ENCODE peak calls at places on chromosomes 6 and 20, in six cellular contexts. C is colonic mucosa, Z is fibroblast of lung, N is neural progenitor cell, A is keratinocyte, R is H1. Y is an unnamed sample. For H3K36me3, the result is how much of the 10 kb centered on the place peaks cover.

GRCh38 chr6:251920-252319 is 40.4 kb upstream of the DUSP22 start:
- DNase-seq in C (no peak), Z (no peak), N (no peak), A (no peak), R (no peak), Y (peak)

GRCh38 chr6:30814137-30815084 is 69.9 kb upstream of the DDR1 start:
- DNase-seq in C (no peak), A (no peak), Z (peak), N (no peak), R (no peak), Y (peak)

GRCh38 chr6:41306187-41306854 is 19.8 kb upstream of the TREM1 start:
- DNase-seq in A (no peak), N (peak), Z (peak), C (peak), R (no peak), Y (peak)

GRCh38 chr6:31588871-31589650 is 3.0 kb downstream of the LST1 start:
- DNase-seq in Z (no peak), N (no peak), C (no peak), R (no peak), A (no peak), Y (no peak)

GRCh38 chr6:45741437-45742166 is 274.1 kb downstream of the CLIC5 start:
- DNase-seq in N (no peak), A (no peak), R (no peak), C (no peak), Z (peak), Y (no peak)

GRCh38 chr20:48651271-48651670 is 176.5 kb downstream of the PREX1 start:
- DNase-seq in Z (no peak), R (no peak), N (no peak), C (no peak), A (no peak), Y (no peak)

GRCh38 chr6:19999319-20000191 is 162.4 kb downstream of the ID4 start:
- DNase-seq in R (no peak), N (no peak), A (peak), Z (no peak), C (no peak), Y (peak)

GRCh38 chr6:134826889-134827737 is 122.8 kb downstream of the ALDH8A1 start:
- DNase-seq in A (peak), Z (peak), C (no peak), N (no peak), R (no peak), Y (peak)

GRCh38 chr20:56788671-56789610 is 159.8 kb downstream of the TFAP2C start:
- DNase-seq in C (no peak), Z (no peak), N (no peak), R (no peak), A (no peak), Y (peak)

GRCh38 chr6:25022140-25022553 is 86.4 kb upstream of the RIPOR2 start:
- DNase-seq in A (no peak), R (no peak), C (no peak), Z (peak), N (no peak), Y (peak)

GRCh38 chr6:78605909-78606446 is 261.4 kb upstream of the IRAK1BP1 start:
- DNase-seq in C (no peak), A (no peak), R (no peak), Z (peak), N (no peak), Y (peak)

GRCh38 chr20:17990278-17990972 is 21.6 kb downstream of the MGME1 start:
- DNase-seq in Z (peak), R (no peak), N (no peak), A (no peak), C (no peak), Y (no peak)

GRCh38 chr6:53795702-53796450 is 1.1 kb downstream of the LRRC1 start:
- DNase-seq in N (peak), R (peak), Z (no peak), C (peak), A (no peak), Y (peak)

GRCh38 chr6:43221046-43221773 is 8.1 kb downstream of the DNPH1 start:
- DNase-seq in R (no peak), Z (no peak), C (no peak), N (no peak), A (peak), Y (peak)

GRCh38 chr20:23192469-23192868 is 106.3 kb upstream of the CD93 start:
- DNase-seq in N (no peak), Z (no peak), C (no peak), R (no peak), A (no peak), Y (no peak)

GRCh38 chr6:107811591-107812218 is 12.4 kb downstream of the SCML4 start:
- DNase-seq in A (peak), C (no peak), R (no peak), N (no peak), Z (no peak), Y (peak)

GRCh38 chr6:52384145-52384766 is 22.3 kb downstream of the PAQR8 start:
- DNase-seq in Z (no peak), A (no peak), C (no peak), N (no peak), R (no peak), Y (no peak)

GRCh38 chr6:75493400-75494064 is at the start of gene FILIP1:
- DNase-seq in N (peak), A (no peak), Z (peak), R (no peak), C (no peak), Y (no peak)

GRCh38 chr6:65113581-65113980 is 593.4 kb downstream of the EYS start:
- DNase-seq in R (no peak), Z (peak), N (no peak), A (no peak), C (no peak), Y (no peak)

GRCh38 chr6:106102034-106102433 is 15.9 kb downstream of the PRDM1 start:
- DNase-seq in R (no peak), N (no peak), A (no peak), C (no peak), Z (no peak), Y (no peak)
- H3K9ac ChIP-seq in R (no peak), N (no peak), A (no peak), C (no peak), Z (no peak), Y (no peak)

GRCh38 chr6:100512203-100512862 is 47.6 kb upstream of the SIM1 start:
- DNase-seq in R (no peak), C (no peak), N (no peak), Z (peak), A (no peak), Y (peak)
- H3K36me3 ChIP-seq in R (under half), C (under half), N (under half), Z (under half), A (under half), Y (under half)

GRCh38 chr20:10524643-10525042 is 89.5 kb downstream of the SLX4IP start:
- DNase-seq in R (no peak), N (no peak), A (peak), C (no peak), Z (no peak), Y (peak)
- H3K9ac ChIP-seq in R (no peak), N (no peak), A (no peak), C (no peak), Z (no peak), Y (no peak)

DNA sequence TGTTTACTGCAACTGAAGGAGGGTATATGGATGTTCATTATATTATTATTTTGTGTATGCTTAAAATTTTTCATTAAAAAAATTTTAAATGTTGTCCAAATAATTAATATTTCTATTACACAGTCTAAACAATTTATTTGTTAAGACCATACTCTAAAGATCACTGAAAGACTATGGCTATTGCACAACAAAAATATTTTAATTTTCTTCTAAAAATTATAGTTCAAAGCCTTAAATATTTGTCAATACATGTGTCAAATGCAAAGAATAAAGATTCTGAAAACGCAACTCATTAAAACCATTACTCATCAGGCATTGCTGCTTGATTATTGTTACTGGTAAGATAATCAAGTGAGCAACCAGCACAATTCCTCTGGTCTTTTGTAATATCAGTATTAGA is 2.2 kb downstream of the MMS22L start:
- DNase-seq in N (no peak), R (no peak), Z (no peak), C (no peak), A (no peak), Y (no peak)
- H3K36me3 ChIP-seq in N (under half), R (under half), Z (under half), C (under half), A (under half), Y (under half)

GRCh38 chr20:35523298-35523888 is 6.1 kb downstream of the C20orf173 start:
- DNase-seq in A (no peak), N (peak), R (peak), Z (no peak), C (no peak), Y (peak)
- H3K9ac ChIP-seq in A (no peak), N (no peak), R (no peak), Z (no peak), C (no peak), Y (no peak)

DNA sequence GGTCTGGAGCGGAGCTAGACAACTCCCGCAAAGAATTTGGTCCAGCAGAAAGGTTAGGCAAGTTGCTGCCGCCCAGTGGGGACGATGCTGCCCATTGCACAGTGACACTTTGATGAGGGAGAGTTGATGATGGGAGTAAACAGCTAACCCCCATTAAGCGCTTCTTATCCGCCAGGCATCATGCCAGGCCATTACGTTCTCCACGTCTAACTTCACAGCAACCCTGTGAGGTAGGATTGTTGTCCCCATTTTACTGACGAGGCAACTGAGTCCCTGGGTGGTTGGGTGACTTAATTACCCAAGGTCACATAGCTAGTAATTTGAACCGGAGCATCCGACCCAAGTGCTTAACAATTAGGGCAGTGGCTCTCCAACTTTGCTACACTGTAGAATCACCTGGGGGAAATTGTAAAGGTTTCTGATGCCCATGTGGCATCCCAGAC is 731 bp downstream of the RALGAPB start:
- DNase-seq in Z (peak), C (no peak), N (peak), R (no peak), A (no peak), Y (no peak)
- H3K36me3 ChIP-seq in Z (under half), C (under half), N (under half), R (under half), A (under half), Y (under half)

GRCh38 chr6:157868835-157869234 is 45.8 kb downstream of the SNX9 start:
- DNase-seq in R (no peak), A (no peak), N (no peak), C (peak), Z (no peak), Y (no peak)

GRCh38 chr6:157867981-157868380 is 44.9 kb downstream of the SNX9 start:
- DNase-seq in R (no peak), N (no peak), A (no peak), C (no peak), Z (peak), Y (no peak)

GRCh38 chr6:157865249-157865648 is 42.2 kb downstream of the SNX9 start:
- DNase-seq in R (no peak), A (no peak), Z (no peak), N (no peak), C (no peak), Y (no peak)

GRCh38 chr6:157869673-157870302 is 46.7 kb downstream of the SNX9 start:
- DNase-seq in Z (no peak), R (no peak), N (no peak), C (no peak), A (no peak), Y (no peak)

GRCh38 chr6:157867155-157867559 is 44.1 kb downstream of the SNX9 start:
- DNase-seq in N (no peak), A (no peak), R (no peak), C (no peak), Z (peak), Y (peak)
- H3K9ac ChIP-seq in N (no peak), A (no peak), R (no peak), C (no peak), Z (no peak), Y (no peak)

GRCh38 chr6:36937896-36938295 is 16.6 kb upstream of the PI16 start:
- DNase-seq in R (no peak), C (no peak), Z (no peak), N (no peak), A (no peak), Y (no peak)
- H3K36me3 ChIP-seq in R (under half), C (under half), Z (under half), N (under half), A (under half), Y (under half)

Y was measured in mammary epithelial cell.